ENCODE peak calls at places on chromosomes 3 and 15, in four cellular contexts. S, J, I and X are unnamed samples. For H3K36me3, the result is how much of the 10 kb centered on the place peaks cover.

GRCh38 chr3:3801510-3801841 is 2.2 kb downstream of the LRRN1 start:
- DNase-seq in S (no peak), J (no peak), I (no peak), X (no peak)

GRCh38 chr3:127692501-127693335 is 20.0 kb downstream of the ABTB1 start:
- DNase-seq in S (no peak), J (no peak), I (no peak), X (no peak)

GRCh38 chr3:50627407-50628051 is 10.6 kb downstream of the MAPKAPK3 start:
- DNase-seq in S (peak), J (no peak), I (peak), X (no peak)

GRCh38 chr3:45123030-45123429 is 23.1 kb downstream of the CDCP1 start:
- DNase-seq in S (peak), J (no peak), I (no peak), X (no peak)

GRCh38 chr3:4036046-4036445 is 236.8 kb downstream of the LRRN1 start:
- DNase-seq in S (no peak), J (no peak), I (no peak), X (no peak)

GRCh38 chr15:98853593-98854420 is 153.8 kb downstream of the PGPEP1L start:
- DNase-seq in S (no peak), J (no peak), I (no peak), X (no peak)

GRCh38 chr3:33645060-33645841 is 72.8 kb downstream of the CLASP2 start:
- DNase-seq in S (peak), J (no peak), I (peak), X (no peak)

GRCh38 chr3:4503050-4503449 is 9.9 kb downstream of the ITPR1 start:
- DNase-seq in S (no peak), J (no peak), I (no peak), X (no peak)

GRCh38 chr3:151775314-151776258 is 38.3 kb upstream of the AADAC start:
- DNase-seq in S (no peak), J (no peak), I (no peak), X (no peak)

GRCh38 chr3:8990266-8991215 is 27.3 kb upstream of the RAD18 start:
- DNase-seq in S (peak), J (peak), I (no peak), X (no peak)

GRCh38 chr3:38349684-38350359 is 3.2 kb downstream of the XYLB start:
- DNase-seq in S (peak), J (no peak), I (peak), X (no peak)

GRCh38 chr3:112378989-112379692 is 46.2 kb downstream of the CD200 start:
- DNase-seq in S (peak), J (no peak), I (no peak), X (no peak)

GRCh38 chr3:45644467-45645201 is 44.6 kb upstream of the SACM1L start:
- DNase-seq in S (peak), J (no peak), I (no peak), X (no peak)

GRCh38 chr3:15110201-15110600 is 11.3 kb upstream of the RBSN start:
- DNase-seq in S (no peak), J (no peak), I (no peak), X (no peak)

GRCh38 chr3:16456784-16457415 is 56.6 kb downstream of the RFTN1 start:
- DNase-seq in S (peak), J (no peak), I (no peak), X (no peak)

GRCh38 chr3:142481196-142481595 is 33.4 kb upstream of the XRN1 start:
- DNase-seq in S (no peak), J (no peak), I (no peak), X (no peak)

GRCh38 chr3:122928396-122929187 is 99.0 kb downstream of the SEMA5B start:
- DNase-seq in S (no peak), J (no peak), I (no peak), X (no peak)

GRCh38 chr3:54988302-54989022 is 60.6 kb upstream of the LRTM1 start:
- DNase-seq in S (peak), J (peak), I (peak), X (no peak)

GRCh38 chr3:9349321-9350117 is 13.3 kb upstream of the THUMPD3 start:
- DNase-seq in S (peak), J (no peak), I (peak), X (no peak)

GRCh38 chr3:186849392-186849975 is 7.0 kb downstream of the ADIPOQ start:
- DNase-seq in S (peak), J (no peak), I (no peak), X (no peak)
- TF ChIP-seq CTCF in S (peak), J (no peak), I (peak), X (peak)

DNA sequence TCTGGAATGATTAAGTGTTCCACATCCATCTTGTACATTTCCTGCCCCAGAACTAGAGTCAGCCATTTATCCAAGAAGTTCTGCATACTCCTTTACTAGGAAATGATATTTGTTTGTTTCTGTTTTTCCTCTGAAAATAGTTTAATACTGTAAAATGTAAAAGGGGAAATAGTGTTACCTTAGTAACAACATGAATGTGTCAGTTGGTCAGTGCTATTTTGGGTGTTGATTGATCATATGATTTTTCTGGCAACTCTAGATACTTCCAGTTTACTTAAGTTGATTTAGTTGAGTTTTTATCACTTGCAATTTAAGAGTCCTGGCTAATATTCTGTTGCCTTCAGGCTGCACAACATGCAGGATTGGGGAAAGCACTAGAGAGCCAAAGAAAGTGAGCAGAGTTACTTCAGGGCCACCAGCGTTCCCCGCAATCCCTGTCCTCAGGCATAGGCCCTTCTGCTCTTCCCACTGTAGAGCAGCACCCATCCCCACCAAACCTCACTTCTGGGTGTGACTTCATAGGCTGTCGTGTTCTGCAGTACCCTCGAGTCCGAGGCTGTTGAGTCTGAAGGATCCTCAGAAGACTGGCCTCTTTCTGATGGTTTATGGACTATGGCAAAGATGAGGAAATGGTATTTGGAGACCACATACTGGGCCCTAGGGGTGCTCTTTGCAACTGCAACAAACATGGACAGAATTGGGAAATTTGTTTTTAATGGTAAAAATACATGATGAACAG is 69.0 kb downstream of the CHD2 start:
- DNase-seq in S (no peak), J (no peak), I (no peak), X (no peak)
- H3K36me3 ChIP-seq in S (half or more), J (under half), I (under half), X (under half)

GRCh38 chr3:87076951-87077350 is 86.0 kb upstream of the VGLL3 start:
- DNase-seq in S (peak), J (no peak), I (no peak), X (no peak)

GRCh38 chr3:87077354-87077753 is 86.4 kb upstream of the VGLL3 start:
- DNase-seq in S (no peak), J (no peak), I (no peak), X (no peak)

GRCh38 chr3:87088366-87088983 is 97.5 kb upstream of the VGLL3 start:
- DNase-seq in S (no peak), J (no peak), I (no peak), X (no peak)

GRCh38 chr3:87084868-87085267 is 93.9 kb upstream of the VGLL3 start:
- DNase-seq in S (peak), J (no peak), I (no peak), X (no peak)

GRCh38 chr3:87082806-87083440 is 92.0 kb upstream of the VGLL3 start:
- DNase-seq in S (peak), J (no peak), I (no peak), X (no peak)
- TF ChIP-seq CTCF in S (peak), J (peak), I (peak), X (peak)

GRCh38 chr15:28114721-28115622 is 15.9 kb upstream of the OCA2 start:
- DNase-seq in S (no peak), J (peak), I (no peak), X (no peak)

GRCh38 chr15:28117591-28117990 is 18.5 kb upstream of the OCA2 start:
- DNase-seq in S (no peak), J (no peak), I (no peak), X (no peak)

GRCh38 chr15:28116521-28117488 is 17.7 kb upstream of the OCA2 start:
- DNase-seq in S (no peak), J (no peak), I (no peak), X (no peak)

GRCh38 chr15:28114114-28114455 is 15.0 kb upstream of the OCA2 start:
- DNase-seq in S (no peak), J (peak), I (no peak), X (no peak)

GRCh38 chr15:28115871-28116270 is 16.8 kb upstream of the OCA2 start:
- DNase-seq in S (no peak), J (no peak), I (no peak), X (no peak)
- H3K36me3 ChIP-seq in S (under half), J (under half), I (under half), X (half or more)

DNA sequence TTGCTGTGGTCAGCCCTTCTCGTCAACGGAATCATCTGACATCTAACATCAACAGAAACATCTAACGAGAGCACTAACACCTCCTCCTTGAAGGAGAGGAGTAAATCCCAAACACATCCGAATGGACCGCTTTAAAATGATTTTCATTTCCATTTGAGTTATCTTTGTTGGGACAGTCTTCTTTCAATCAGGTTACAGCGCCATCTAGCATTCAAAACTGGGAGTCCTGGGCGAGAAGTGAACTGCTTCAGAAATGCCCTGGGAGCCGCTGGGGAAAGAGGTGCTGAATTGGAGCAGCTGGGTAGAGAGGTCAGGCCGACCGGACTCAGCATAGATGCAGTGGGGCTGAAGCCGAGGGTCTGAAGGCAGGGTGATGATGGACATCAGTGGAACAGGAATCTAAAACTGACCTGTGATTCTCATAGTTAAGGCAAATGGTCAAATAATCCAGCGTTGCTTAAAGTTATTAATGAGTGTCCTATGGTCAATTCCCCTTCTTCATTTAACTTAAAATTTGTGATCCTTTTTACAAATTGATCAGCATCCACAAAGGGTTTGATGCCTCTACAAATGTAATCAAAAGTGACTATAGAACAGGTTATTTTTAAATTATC is 170.0 kb upstream of the NDN start:
- DNase-seq in S (no peak), J (no peak), I (peak), X (no peak)
- TF ChIP-seq CTCF in S (peak), J (no peak), I (peak), X (no peak)

GRCh38 chr3:164620956-164621355 is 457.3 kb downstream of the SI start:
- DNase-seq in S (no peak), J (no peak), I (no peak), X (no peak)
- H3K36me3 ChIP-seq in S (under half), J (under half), I (under half), X (under half)

GRCh38 chr3:192566706-192567290 is 160.5 kb downstream of the FGF12 start:
- DNase-seq in S (peak), J (peak), I (peak), X (peak)
- TF ChIP-seq CTCF in S (peak), J (peak), I (peak), X (peak)